ENCODE peak calls at places on chromosomes 11 and 22, in eight cellular contexts. J is mucosa of descending colon; Z is esophagus muscularis mucosa; N is cardiac fibroblast; B is CD8-positive, alpha-beta memory T cell; A is heart left ventricle; F is heart right ventricle; W is BE2C. C is an unnamed sample.

GRCh38 chr11:117535201-117535869 is 207.7 kb downstream of the CEP164 start:
- DNase-seq in B (no peak), J (peak), Z (peak), W (peak), N (no peak), A (no peak), F (no peak), C (peak)

GRCh38 chr22:23115825-23116494 is 25.8 kb downstream of the RSPH14 start:
- DNase-seq in F (no peak), J (no peak), A (no peak), Z (no peak), W (no peak), B (no peak), N (no peak), C (no peak)

GRCh38 chr11:66749091-66749490 is 20.1 kb upstream of the SPTBN2 start:
- DNase-seq in B (no peak), J (no peak), Z (peak), A (no peak), W (no peak), N (no peak), F (no peak), C (no peak)

GRCh38 chr11:35288817-35289541 is 130.4 kb downstream of the SLC1A2 start:
- DNase-seq in J (no peak), W (no peak), N (peak), F (no peak), Z (no peak), A (no peak), B (no peak), C (no peak)

GRCh38 chr11:118639899-118640298 is 32.5 kb downstream of the PHLDB1 start:
- DNase-seq in B (no peak), Z (no peak), A (no peak), F (no peak), W (no peak), N (no peak), J (no peak), C (no peak)

GRCh38 chr11:133955091-133955846 is 1.5 kb downstream of the IGSF9B start:
- DNase-seq in J (no peak), F (peak), B (peak), W (peak), Z (no peak), A (peak), N (peak), C (no peak)

GRCh38 chr11:87286338-87286737 is 248.6 kb downstream of the TMEM135 start:
- DNase-seq in Z (no peak), J (no peak), F (no peak), B (no peak), A (no peak), W (no peak), N (no peak), C (peak)

GRCh38 chr11:64378335-64378884 is 19.4 kb downstream of the RPS6KA4 start:
- DNase-seq in J (no peak), F (no peak), A (no peak), W (no peak), N (peak), Z (no peak), B (no peak), C (peak)

GRCh38 chr11:117701781-117702180 is 95.2 kb downstream of the DSCAML1 start:
- DNase-seq in Z (no peak), N (no peak), F (no peak), A (no peak), B (no peak), J (no peak), W (no peak), C (no peak)

DNA sequence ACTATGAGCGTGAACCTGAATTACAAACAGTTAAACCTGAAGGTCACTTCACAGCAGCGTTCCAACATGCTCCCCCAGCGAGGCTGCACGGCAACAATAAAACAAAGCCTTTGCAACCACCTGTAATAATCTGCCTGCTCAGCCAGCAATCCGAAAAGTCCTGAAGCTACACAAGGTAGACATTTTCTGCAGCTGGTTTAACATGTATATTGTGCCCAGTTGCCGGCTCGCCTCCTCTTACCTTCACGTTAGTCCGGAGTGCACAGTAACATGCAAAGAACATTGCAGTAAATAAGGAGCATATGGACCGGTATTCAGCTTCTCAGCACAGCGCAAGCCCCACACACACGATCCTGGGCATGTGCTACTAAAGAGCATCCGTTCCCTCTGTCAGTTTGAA is 704.3 kb downstream of the DLG2 start:
- DNase-seq in A (no peak), W (no peak), B (no peak), F (no peak), N (no peak), J (no peak), Z (no peak), C (no peak)
- H3K4me3 ChIP-seq in A (peak), W (no peak), B (no peak), F (no peak), N (no peak), J (no peak), Z (peak), C (peak)

DNA sequence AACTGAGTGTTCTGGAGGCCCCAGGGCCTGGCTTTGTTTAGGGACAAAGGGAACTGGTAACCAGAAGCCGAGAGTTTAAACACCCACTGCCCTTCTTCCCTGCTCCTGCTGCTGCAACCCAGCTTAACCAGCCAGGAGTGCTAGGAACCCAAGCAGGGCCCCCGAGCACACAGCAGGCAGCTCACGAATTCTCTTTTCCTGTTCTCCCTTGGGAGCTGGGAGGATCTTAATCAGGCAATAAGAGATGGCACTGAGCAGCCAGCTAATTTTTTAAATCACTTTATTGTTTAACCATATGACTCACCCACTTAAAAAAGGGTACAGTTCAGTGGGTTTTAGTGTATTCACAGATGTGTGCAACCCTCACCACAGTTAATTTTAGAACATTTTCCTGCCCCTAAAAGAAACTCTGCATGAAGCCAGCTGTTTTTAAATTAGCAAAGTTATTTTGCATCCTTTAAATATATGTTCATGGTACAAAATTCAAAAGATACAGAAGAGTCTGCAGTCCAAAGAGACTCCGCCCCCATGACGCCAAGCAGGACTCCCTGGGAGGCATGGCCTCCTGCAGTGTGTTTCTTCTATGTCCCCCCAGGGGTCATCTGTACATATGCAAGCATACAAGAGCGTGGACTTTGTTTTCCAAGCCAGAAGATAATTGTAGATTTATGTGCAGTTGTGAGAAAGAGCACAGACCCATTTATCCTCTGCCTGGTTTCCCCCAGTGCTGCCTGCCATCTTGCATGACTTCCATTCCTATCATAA is 18.9 kb upstream of the PPP6R3 start:
- DNase-seq in F (no peak), A (no peak), W (peak), J (no peak), Z (no peak), N (peak), B (no peak), C (no peak)
- H3K4me3 ChIP-seq in F (no peak), A (no peak), W (no peak), J (no peak), Z (no peak), N (no peak), B (no peak), C (no peak)

DNA sequence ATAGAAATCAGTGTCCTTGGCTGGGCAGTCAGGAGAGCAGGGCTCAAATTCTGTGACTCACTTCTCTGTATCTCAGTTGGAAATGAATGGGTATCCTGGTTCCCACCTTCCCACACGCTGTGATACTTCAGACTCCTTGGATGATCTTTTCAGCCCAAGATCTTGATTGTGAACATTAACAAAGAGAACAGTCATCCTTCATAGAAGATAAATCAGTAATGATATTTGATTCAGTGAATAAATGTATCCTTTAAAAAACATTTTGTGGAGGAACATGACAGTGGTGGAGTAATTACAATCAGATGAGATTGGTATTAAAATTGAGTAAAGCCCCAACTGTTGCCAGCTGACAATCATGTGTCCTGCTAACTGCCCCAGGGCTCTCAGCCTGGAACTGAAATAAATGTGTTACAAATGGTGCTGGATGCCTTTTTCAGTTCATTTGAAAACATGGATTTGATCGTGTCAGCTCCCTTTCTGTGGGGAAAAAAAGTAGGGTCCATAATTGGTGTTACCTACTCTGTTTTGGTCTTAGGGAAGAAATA is 72.9 kb upstream of the OR5AN1 start:
- DNase-seq in N (no peak), B (no peak), A (no peak), F (no peak), Z (no peak), W (no peak), J (no peak), C (no peak)
- H3K4me3 ChIP-seq in N (no peak), B (no peak), A (no peak), F (no peak), Z (no peak), W (no peak), J (no peak), C (no peak)

DNA sequence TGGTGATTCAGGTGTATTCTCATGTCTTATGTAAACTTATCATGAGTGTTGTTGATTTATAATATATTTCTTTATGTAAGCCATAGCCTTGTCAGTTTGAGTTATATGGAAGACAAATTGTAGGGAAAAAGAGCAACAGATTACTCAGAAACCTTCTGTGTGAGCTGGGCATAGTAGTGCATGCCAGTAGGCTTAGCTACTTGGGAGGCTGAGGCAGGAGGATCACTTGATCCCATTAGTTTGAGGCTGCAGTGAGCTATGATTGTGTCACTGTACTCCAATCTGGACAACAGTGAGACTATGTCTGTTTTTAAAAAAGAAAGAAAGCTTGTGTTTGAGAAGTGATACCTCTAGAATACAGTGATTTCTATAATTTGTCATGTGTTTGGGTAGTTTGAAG is 2.2 kb upstream of the RAB30 start:
- DNase-seq in N (no peak), W (no peak), F (no peak), B (no peak), J (no peak), Z (no peak), A (no peak), C (no peak)
- H3K4me3 ChIP-seq in N (no peak), W (no peak), F (no peak), B (no peak), J (no peak), Z (no peak), A (no peak), C (no peak)

GRCh38 chr11:61007971-61008896 is 36.8 kb downstream of the CD6 start:
- DNase-seq in J (peak), A (no peak), B (no peak), W (no peak), F (no peak), N (no peak), Z (no peak), C (peak)

GRCh38 chr11:61004037-61004641 is 32.7 kb downstream of the CD6 start:
- DNase-seq in A (no peak), N (peak), F (no peak), J (no peak), W (no peak), B (no peak), Z (no peak), C (peak)

GRCh38 chr11:61002598-61002997 is 31.1 kb downstream of the CD6 start:
- DNase-seq in F (no peak), A (no peak), B (no peak), Z (no peak), J (no peak), N (no peak), W (no peak), C (peak)

GRCh38 chr11:61007383-61007970 is 36.0 kb downstream of the CD6 start:
- DNase-seq in J (peak), Z (no peak), B (no peak), N (no peak), F (no peak), W (no peak), A (no peak), C (peak)

DNA sequence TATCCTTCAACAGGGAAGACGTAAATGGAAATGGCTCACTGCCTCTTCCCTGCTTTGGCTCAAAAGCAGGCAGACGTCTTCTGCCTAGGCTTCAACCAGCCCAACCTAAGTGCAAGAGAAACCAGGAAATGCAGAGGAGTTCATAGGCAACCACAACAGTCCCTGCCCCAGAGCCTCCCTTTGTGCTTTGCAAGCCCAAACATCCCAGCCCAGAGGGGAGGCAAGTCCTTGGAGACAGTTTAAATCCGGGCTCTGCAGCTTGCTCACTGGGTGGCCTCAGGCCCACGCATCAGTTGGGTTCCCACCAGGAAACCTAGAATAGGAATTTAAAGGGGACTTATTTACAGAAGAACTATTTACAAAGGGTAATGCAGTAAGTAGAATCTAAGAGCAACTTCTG is 33.4 kb downstream of the CD6 start:
- DNase-seq in F (no peak), N (peak), W (no peak), B (no peak), A (no peak), Z (no peak), J (no peak), C (peak)
- H3K4me3 ChIP-seq in F (no peak), N (no peak), W (no peak), B (peak), A (no peak), Z (no peak), J (no peak), C (no peak)

DNA sequence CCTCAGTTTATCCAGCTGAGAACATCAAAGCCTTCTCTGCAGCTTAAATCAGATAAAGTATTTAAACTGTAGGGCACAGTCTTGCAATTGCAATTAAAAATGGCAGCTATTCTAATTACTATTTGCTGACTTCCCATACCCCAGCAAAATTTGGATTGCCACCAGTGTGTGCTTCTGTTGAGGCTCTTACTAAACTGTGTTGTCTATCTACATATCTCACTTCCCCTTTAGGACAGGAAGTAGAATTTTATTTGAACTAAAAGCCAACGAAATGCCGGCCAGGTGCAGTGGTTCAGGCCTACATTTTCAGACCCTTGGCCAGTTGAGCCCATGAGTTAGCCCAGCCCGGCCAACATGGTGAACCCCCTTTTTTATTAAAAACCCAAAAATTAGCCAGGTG is 7.1 kb downstream of the SAA4 start:
- DNase-seq in Z (no peak), N (no peak), J (no peak), F (no peak), A (no peak), B (no peak), W (no peak), C (no peak)
- H3K4me3 ChIP-seq in Z (no peak), N (no peak), J (no peak), F (no peak), A (no peak), B (no peak), W (no peak), C (no peak)

DNA sequence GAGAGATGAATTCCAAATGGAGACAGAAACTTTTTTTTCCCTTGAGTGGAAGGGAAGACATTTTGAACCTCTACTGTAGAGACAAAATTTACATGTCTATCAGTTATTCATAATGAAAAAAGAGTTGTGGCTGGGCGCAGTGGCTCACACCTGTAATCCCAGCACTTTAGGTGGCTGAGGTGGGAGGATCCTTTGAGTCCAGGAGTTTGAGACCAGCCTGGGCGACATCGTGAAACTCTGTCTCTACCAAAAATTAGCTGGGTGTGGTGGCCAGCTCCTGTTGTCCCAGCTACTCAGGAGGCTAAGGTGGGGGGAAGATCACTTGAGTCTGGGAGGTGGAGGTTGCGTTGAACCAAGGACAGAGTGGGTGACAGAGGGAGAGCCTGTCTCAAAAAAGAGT is 4.1 kb downstream of the EED start:
- DNase-seq in N (no peak), F (no peak), W (no peak), A (no peak), J (no peak), B (no peak), Z (no peak), C (no peak)
- H3K4me3 ChIP-seq in N (no peak), F (no peak), W (no peak), A (no peak), J (no peak), B (no peak), Z (no peak), C (no peak)

C was measured in kidney.